ENCODE peak calls at places on chromosome 19, in six cellular contexts. J is LNCaP clone FGC; K is NCI-H345; N is left ventricle myocardium inferior; S is central memory CD4-positive, alpha-beta T cell; P is uterus. X is an unnamed sample.

GRCh38 chr19:4013886-4014540 is 6.5 kb downstream of the PIAS4 start:
- DNase-seq in J (no peak), K (no peak), N (no peak), S (no peak), P (no peak), X (no peak)

GRCh38 chr19:336067-336614 is 8.5 kb downstream of the MIER2 start:
- DNase-seq in J (no peak), K (no peak), N (no peak), S (no peak), P (peak; percentile 14), X (no peak)

GRCh38 chr19:6045108-6045507 is 65.2 kb downstream of the RFX2 start:
- DNase-seq in J (no peak), K (no peak), N (no peak), S (no peak), P (no peak), X (no peak)

GRCh38 chr19:7612282-7613274 is 16.8 kb downstream of the XAB2 start:
- DNase-seq in J (no peak), K (no peak), N (no peak), S (no peak), P (no peak), X (no peak)

GRCh38 chr19:30393046-30393445 is 20.9 kb downstream of the ZNF536 start:
- DNase-seq in J (no peak), K (no peak), N (no peak), S (no peak), P (no peak), X (no peak)

GRCh38 chr19:33394723-33395560 is 21.4 kb downstream of the CEBPG start:
- DNase-seq in J (no peak), K (no peak), N (peak; percentile 13), S (no peak), P (no peak), X (peak; percentile 44)

GRCh38 chr19:38213911-38214625 is 10.0 kb downstream of the DPF1 start:
- DNase-seq in J (no peak), K (no peak), N (no peak), S (peak; percentile 55), P (no peak), X (no peak)

GRCh38 chr19:4083677-4084546 is 17.2 kb upstream of the ZBTB7A start:
- DNase-seq in J (peak; percentile 49), K (no peak), N (no peak), S (no peak), P (no peak), X (peak; percentile 77)

GRCh38 chr19:51364200-51365106 is 1.7 kb downstream of the ETFB start:
- DNase-seq in J (no peak), K (no peak), N (no peak), S (no peak), P (no peak), X (no peak)

GRCh38 chr19:12841094-12841493 is 2.8 kb downstream of the MAST1 start:
- DNase-seq in J (no peak), K (no peak), N (no peak), S (no peak), P (no peak), X (peak; percentile 50)

GRCh38 chr19:57302020-57302465 is 18.2 kb upstream of the ZNF543 start:
- DNase-seq in J (no peak), K (peak; percentile 2), N (no peak), S (no peak), P (no peak), X (no peak)

GRCh38 chr19:4504297-4504701 is 14.0 kb downstream of the PLIN4 start:
- DNase-seq in J (no peak), K (no peak), N (no peak), S (no peak), P (no peak), X (no peak)

GRCh38 chr19:12782174-12782423 is 6.7 kb upstream of the HOOK2 start:
- DNase-seq in J (no peak), K (no peak), N (no peak), S (no peak), P (no peak), X (no peak)

GRCh38 chr19:49064768-49065611 is at the start of gene NTF4:
- DNase-seq in J (no peak), K (no peak), N (no peak), S (no peak), P (no peak), X (peak; percentile 58)

GRCh38 chr19:18789883-18790565 is 1.1 kb downstream of the COMP start:
- DNase-seq in J (no peak), K (no peak), N (no peak), S (no peak), P (no peak), X (no peak)

GRCh38 chr19:47719047-47719885 is 6.0 kb downstream of the EHD2 start:
- DNase-seq in J (no peak), K (no peak), N (peak; percentile 91), S (no peak), P (peak; percentile 95), X (peak; percentile 81)

GRCh38 chr19:46107371-46107770 is 17.1 kb downstream of the IGFL3 start:
- DNase-seq in J (no peak), K (no peak), N (no peak), S (no peak), P (no peak), X (no peak)

GRCh38 chr19:32231020-32231419 is 114.4 kb upstream of the ZNF507 start:
- DNase-seq in J (no peak), K (no peak), N (no peak), S (no peak), P (no peak), X (no peak)

GRCh38 chr19:49896863-49897621 is at the start of gene IL4I1:
- DNase-seq in J (no peak), K (no peak), N (no peak), S (peak; percentile 85), P (no peak), X (no peak)

GRCh38 chr19:51531349-51532315 is at the start of gene SIGLEC6:
- DNase-seq in J (no peak), K (no peak), N (peak; percentile 47), S (no peak), P (no peak), X (peak; percentile 84)

GRCh38 chr19:1942078-1942933 is 1.3 kb downstream of the CSNK1G2 start:
- DNase-seq in J (peak; percentile 19), K (peak; percentile 62), N (peak; percentile 66), S (peak; percentile 84), P (peak; percentile 69), X (peak; percentile 87)

GRCh38 chr19:6693681-6694080 is 23.7 kb upstream of the TNFSF14 start:
- DNase-seq in J (no peak), K (no peak), N (no peak), S (no peak), P (no peak), X (no peak)

GRCh38 chr19:7833225-7834156 is 3.5 kb downstream of the EVI5L start:
- DNase-seq in J (peak; percentile 72), K (no peak), N (peak; percentile 82), S (no peak), P (no peak), X (peak; percentile 92)

GRCh38 chr19:41939861-41940442 is 11.7 kb upstream of the ERFL start:
- DNase-seq in J (no peak), K (no peak), N (no peak), S (no peak), P (no peak), X (peak; percentile 62)

GRCh38 chr19:55462722-55463121 is 1.3 kb upstream of the ISOC2 start:
- DNase-seq in J (no peak), K (no peak), N (no peak), S (no peak), P (no peak), X (no peak)

GRCh38 chr19:2221250-2221831 is 14.8 kb downstream of the PLEKHJ1 start:
- DNase-seq in J (no peak), K (no peak), N (no peak), S (no peak), P (no peak), X (no peak)

GRCh38 chr19:16391301-16392055 is 66.9 kb downstream of the KLF2 start:
- DNase-seq in J (no peak), K (no peak), N (no peak), S (no peak), P (no peak), X (no peak)

GRCh38 chr19:38044267-38045111 is 137.5 kb downstream of the SIPA1L3 start:
- DNase-seq in J (no peak), K (no peak), N (no peak), S (no peak), P (no peak), X (no peak)

X was measured in lower lobe of right lung.